ENCODE peak calls at places on chromosomes 1 and 21, in eight cellular contexts. T is A549, Y is heart left ventricle, J is right atrium auricular region, V is HepG2, E is H1, W is neural progenitor cell, D is tibial nerve. F is an unnamed sample.

GRCh38 chr1:167507719-167508118 is 10.6 kb downstream of the CD247 start:
- DNase-seq in Y (no peak), J (no peak), W (no peak), V (no peak), T (no peak), E (no peak), D (no peak), F (no peak)

GRCh38 chr1:214551052-214551435 is 358 bp downstream of the PTPN14 start:
- DNase-seq in J (no peak), Y (peak), V (no peak), E (peak), T (no peak), W (peak), D (peak), F (no peak)

GRCh38 chr1:204453141-204453772 is 41.3 kb downstream of the PIK3C2B start:
- DNase-seq in Y (no peak), D (no peak), J (no peak), T (no peak), V (no peak), W (no peak), E (no peak), F (no peak)

GRCh38 chr21:17610862-17611261 is 1.8 kb downstream of the BTG3 start:
- DNase-seq in T (peak), D (no peak), W (no peak), E (no peak), V (peak), J (no peak), Y (no peak), F (no peak)

GRCh38 chr1:21707086-21707840 is 38.1 kb upstream of the RAP1GAP start:
- DNase-seq in D (no peak), V (no peak), J (no peak), Y (no peak), E (no peak), T (no peak), W (no peak), F (no peak)

GRCh38 chr1:95311006-95311405 is 77.0 kb downstream of the RWDD3 start:
- DNase-seq in E (no peak), Y (no peak), J (no peak), D (no peak), T (no peak), V (no peak), W (no peak), F (no peak)

GRCh38 chr1:68623700-68624099 is 126.8 kb upstream of the DEPDC1 start:
- DNase-seq in T (no peak), D (no peak), J (no peak), V (no peak), E (no peak), W (no peak), Y (peak), F (no peak)

GRCh38 chr1:30194741-30195423 is 528.5 kb downstream of the MATN1 start:
- DNase-seq in W (no peak), Y (no peak), V (peak), J (no peak), D (no peak), T (no peak), E (no peak), F (no peak)

GRCh38 chr1:223844521-223844961 is 1.2 kb downstream of the TP53BP2 start:
- DNase-seq in V (no peak), Y (no peak), T (no peak), D (no peak), J (no peak), W (no peak), E (no peak), F (no peak)

GRCh38 chr1:221104596-221104995 is 225.4 kb downstream of the HLX start:
- DNase-seq in E (no peak), D (no peak), J (no peak), V (no peak), T (no peak), W (no peak), Y (no peak), F (no peak)

GRCh38 chr1:48552420-48552819 is 80.4 kb upstream of the SPATA6 start:
- DNase-seq in E (peak), V (peak), J (no peak), W (peak), D (no peak), Y (no peak), T (peak), F (peak)
- TF ChIP-seq CTCF in E (peak), V (peak), J (no peak), W (peak), D (no peak), Y (peak), T (peak), F (peak)

GRCh38 chr1:109240158-109241152 is 8.9 kb upstream of the CELSR2 start:
- DNase-seq in Y (peak), D (peak), T (no peak), E (peak), W (peak), J (peak), V (no peak), F (no peak)
- H3K27ac ChIP-seq in Y (peak), D (peak), T (no peak), E (peak), W (no peak), J (peak), V (no peak), F (peak)

DNA sequence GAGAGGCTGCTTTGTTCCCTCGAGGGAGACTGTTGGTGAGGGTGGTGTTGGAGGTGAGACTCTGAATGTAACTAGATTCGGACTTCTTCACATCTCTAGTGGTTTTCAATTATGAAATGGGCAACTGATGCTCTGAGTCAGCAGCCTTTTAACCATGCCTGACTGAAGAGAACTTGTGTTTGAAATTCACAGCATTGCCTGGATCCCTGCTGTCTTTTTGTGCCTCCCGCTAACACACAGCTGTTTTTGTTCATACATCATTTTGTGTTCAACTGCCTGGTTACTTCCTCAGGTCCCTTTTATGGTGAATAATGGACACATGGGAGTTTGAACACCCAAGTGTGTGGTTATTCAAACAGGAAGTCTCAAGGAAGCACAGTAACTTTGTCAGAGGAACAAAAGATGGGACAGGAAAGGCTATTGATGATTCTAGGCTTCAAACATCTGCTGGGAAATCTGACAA is 16.8 kb downstream of the LAMC1 start:
- DNase-seq in T (no peak), W (no peak), E (no peak), Y (no peak), D (no peak), J (no peak), V (no peak), F (no peak)
- H3K4me3 ChIP-seq in T (no peak), W (no peak), E (no peak), Y (no peak), D (no peak), J (no peak), V (no peak), F (no peak)

GRCh38 chr1:184163674-184164470 is 112.3 kb downstream of the TSEN15 start:
- DNase-seq in Y (peak), T (peak), V (no peak), E (no peak), W (no peak), J (no peak), D (no peak), F (no peak)
- TF ChIP-seq CTCF in Y (no peak), T (no peak), V (no peak), E (no peak), W (no peak), J (no peak), D (no peak), F (no peak)

F was measured in dorsolateral prefrontal cortex.